ENCODE peak calls at places on chromosomes 12 and 14, in five cellular contexts. U, D, H, C and R are unnamed samples.

GRCh38 chr12:80186727-80187217 is 87.4 kb downstream of the OTOGL start:
- DNase-seq in U (no peak), D (peak; percentile 1), H (peak; percentile 97), C (peak; percentile 20), R (peak; percentile 90)

GRCh38 chr12:10722502-10722904 is 620 bp downstream of the YBX3 start:
- DNase-seq in U (peak; percentile 46), D (peak; percentile 34), H (peak; percentile 68), C (peak; percentile 30), R (peak; percentile 49)

GRCh38 chr14:64217318-64217717 is 76.9 kb downstream of the ESR2 start:
- DNase-seq in U (no peak), D (no peak), H (peak; percentile 32), C (no peak), R (peak; percentile 61)

GRCh38 chr12:65673732-65674131 is 150.6 kb upstream of the HMGA2 start:
- DNase-seq in U (no peak), D (no peak), H (peak; percentile 70), C (no peak), R (no peak)

GRCh38 chr12:5374691-5375090 is 57.2 kb upstream of the NTF3 start:
- DNase-seq in U (no peak), D (no peak), H (no peak), C (no peak), R (no peak)

GRCh38 chr14:29262979-29263378 is 496.4 kb downstream of the FOXG1 start:
- DNase-seq in U (no peak), D (no peak), H (no peak), C (no peak), R (no peak)

GRCh38 chr12:77179515-77179914 is 114.1 kb upstream of the E2F7 start:
- DNase-seq in U (no peak), D (no peak), H (no peak), C (no peak), R (no peak)

GRCh38 chr12:54452628-54453027 is 20.8 kb downstream of the GTSF1 start:
- DNase-seq in U (no peak), D (no peak), H (no peak), C (no peak), R (no peak)

GRCh38 chr12:123034022-123034541 is 53.6 kb downstream of the ARL6IP4 start:
- DNase-seq in U (no peak), D (no peak), H (no peak), C (no peak), R (no peak)

GRCh38 chr12:4030938-4031702 is 157.9 kb upstream of the PARP11 start:
- DNase-seq in U (peak; percentile 93), D (peak; percentile 65), H (peak; percentile 97), C (peak; percentile 52), R (peak; percentile 98)

GRCh38 chr12:62898568-62898967 is 36.4 kb downstream of the PPM1H start:
- DNase-seq in U (no peak), D (no peak), H (no peak), C (no peak), R (no peak)

GRCh38 chr12:93376436-93377251 is 1.1 kb upstream of the NUDT4 start:
- DNase-seq in U (no peak), D (no peak), H (peak; percentile 66), C (no peak), R (no peak)

GRCh38 chr12:75525263-75525662 is 13.9 kb upstream of the KRR1 start:
- DNase-seq in U (no peak), D (no peak), H (peak; percentile 14), C (no peak), R (no peak)

GRCh38 chr12:20653871-20654270 is 41.3 kb upstream of the SLCO1C1 start:
- DNase-seq in U (no peak), D (no peak), H (no peak), C (no peak), R (no peak)

GRCh38 chr12:124654666-124655316 is 87.4 kb upstream of the NCOR2 start:
- DNase-seq in U (no peak), D (no peak), H (no peak), C (no peak), R (no peak)

GRCh38 chr12:8697120-8697475 is 693 bp upstream of the RIMKLB start:
- DNase-seq in U (peak; percentile 15), D (no peak), H (peak; percentile 67), C (peak; percentile 10), R (peak; percentile 24)

GRCh38 chr12:58509116-58509885 is 411.0 kb downstream of the LRIG3 start:
- DNase-seq in U (no peak), D (no peak), H (peak; percentile 45), C (no peak), R (peak; percentile 77)